ENCODE peak calls at places on chromosome 6, in four cellular contexts. B is IMR-90, I is H1, X is neuronal stem cell. F is an unnamed sample.

GRCh38 chr6:29319931-29320330 is 18.4 kb downstream of the OR14J1 start:
- DNase-seq in B (no peak), I (no peak), X (no peak), F (no peak)

GRCh38 chr6:27296106-27296783 is 15.8 kb downstream of the POM121L2 start:
- DNase-seq in B (peak), I (no peak), X (no peak), F (peak)

GRCh38 chr6:105596284-105596755 is 193.4 kb upstream of the PREP start:
- DNase-seq in B (peak), I (no peak), X (no peak), F (no peak)

GRCh38 chr6:327538-328183 is 35.4 kb downstream of the DUSP22 start:
- DNase-seq in B (peak), I (no peak), X (no peak), F (no peak)

GRCh38 chr6:161409353-161409752 is 135.5 kb upstream of the AGPAT4 start:
- DNase-seq in B (no peak), I (no peak), X (no peak), F (no peak)

GRCh38 chr6:30378290-30378937 is 33.5 kb downstream of the RPP21 start:
- DNase-seq in B (peak), I (no peak), X (peak), F (no peak)

GRCh38 chr6:166078294-166078693 is 89.4 kb downstream of the TBXT start:
- DNase-seq in B (peak), I (no peak), X (no peak), F (no peak)

GRCh38 chr6:111269401-111269970 is 182.2 kb downstream of the SLC16A10 start:
- DNase-seq in B (peak), I (no peak), X (no peak), F (no peak)

GRCh38 chr6:166610104-166610503 is 16.9 kb downstream of the RPS6KA2 start:
- DNase-seq in B (no peak), I (no peak), X (no peak), F (no peak)

GRCh38 chr6:127933852-127934840 is 33.3 kb upstream of the THEMIS start:
- DNase-seq in B (no peak), I (no peak), X (no peak), F (no peak)

GRCh38 chr6:123316733-123317323 is 319.9 kb downstream of the TRDN start:
- DNase-seq in B (peak), I (no peak), X (peak), F (no peak)

GRCh38 chr6:346389-347030 is 45.0 kb upstream of the IRF4 start:
- DNase-seq in B (peak), I (no peak), X (no peak), F (no peak)

GRCh38 chr6:87944541-87944954 is 103.1 kb upstream of the SPACA1 start:
- DNase-seq in B (peak), I (no peak), X (no peak), F (peak)

GRCh38 chr6:89989742-89990141 is 95.5 kb downstream of the GJA10 start:
- DNase-seq in B (peak), I (no peak), X (no peak), F (no peak)
- H2BK5ac ChIP-seq in B (peak), I (peak), X (no peak), F (no peak)

DNA sequence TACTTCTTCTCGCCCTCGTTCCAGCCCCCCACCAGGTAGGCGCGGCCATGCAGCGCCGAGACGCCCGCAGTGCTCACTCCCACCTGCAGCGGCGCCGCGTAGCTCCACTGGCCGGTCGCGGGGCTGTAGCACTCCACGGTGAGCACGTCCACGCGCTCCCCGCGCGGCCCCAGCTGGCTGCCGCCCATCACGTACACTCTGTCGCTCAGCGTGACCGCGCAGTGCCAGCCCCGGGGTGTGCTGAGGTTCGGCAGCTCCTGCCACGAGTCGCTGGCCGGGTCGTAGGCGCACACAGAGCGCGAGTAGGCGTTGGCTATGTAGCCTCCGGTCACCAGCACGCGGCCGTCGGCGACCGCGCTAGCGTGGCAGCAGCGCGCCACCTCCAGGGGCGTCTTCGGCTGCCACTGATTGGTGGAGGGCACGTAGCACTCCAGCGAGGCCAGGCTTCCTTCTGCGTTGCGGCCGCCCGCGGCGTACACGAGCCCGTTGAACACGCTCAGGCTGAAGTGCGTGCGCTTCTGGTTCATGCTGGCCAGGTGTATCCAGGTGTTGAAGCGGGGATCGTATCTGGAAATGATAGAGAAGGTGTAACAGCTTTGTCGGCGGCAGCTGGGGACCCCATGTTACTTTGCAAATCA is 13.7 kb downstream of the KLHL31 start:
- DNase-seq in B (peak), I (peak), X (peak), F (peak)
- H4K91ac ChIP-seq in B (peak), I (peak), X (no peak), F (no peak)

DNA sequence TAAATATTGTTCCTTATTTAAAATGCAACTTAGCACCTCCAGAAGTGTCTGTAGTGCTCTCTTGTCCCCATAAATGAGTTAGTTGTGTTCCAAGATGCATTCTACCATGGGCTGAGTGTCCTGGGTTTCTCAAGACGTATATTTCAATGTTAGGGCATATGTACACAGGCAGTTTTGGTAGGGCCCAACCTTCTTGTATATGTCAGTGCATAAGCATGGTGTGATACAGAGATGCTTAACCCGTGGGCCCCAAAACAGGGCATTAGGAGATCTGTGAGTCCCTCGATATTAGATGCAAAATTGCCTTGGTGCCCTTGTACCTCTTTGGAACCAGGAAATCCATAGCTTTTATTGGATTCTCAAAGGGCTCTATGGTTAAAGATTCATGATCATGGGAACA is 91.5 kb upstream of the HIVEP1 start:
- DNase-seq in B (no peak), I (no peak), X (no peak), F (no peak)
- H2BK15ac ChIP-seq in B (peak), I (no peak), X (no peak), F (no peak)

GRCh38 chr6:124964084-124964763 is 2.0 kb downstream of the RNF217 start:
- DNase-seq in B (peak), I (no peak), X (no peak), F (no peak)
- H2BK5ac ChIP-seq in B (peak), I (no peak), X (no peak), F (no peak)

GRCh38 chr6:51260003-51260402 is 441.3 kb downstream of the TFAP2B start:
- DNase-seq in B (no peak), I (no peak), X (no peak), F (peak)
- H4K91ac ChIP-seq in B (no peak), I (no peak), X (no peak), F (no peak)

DNA sequence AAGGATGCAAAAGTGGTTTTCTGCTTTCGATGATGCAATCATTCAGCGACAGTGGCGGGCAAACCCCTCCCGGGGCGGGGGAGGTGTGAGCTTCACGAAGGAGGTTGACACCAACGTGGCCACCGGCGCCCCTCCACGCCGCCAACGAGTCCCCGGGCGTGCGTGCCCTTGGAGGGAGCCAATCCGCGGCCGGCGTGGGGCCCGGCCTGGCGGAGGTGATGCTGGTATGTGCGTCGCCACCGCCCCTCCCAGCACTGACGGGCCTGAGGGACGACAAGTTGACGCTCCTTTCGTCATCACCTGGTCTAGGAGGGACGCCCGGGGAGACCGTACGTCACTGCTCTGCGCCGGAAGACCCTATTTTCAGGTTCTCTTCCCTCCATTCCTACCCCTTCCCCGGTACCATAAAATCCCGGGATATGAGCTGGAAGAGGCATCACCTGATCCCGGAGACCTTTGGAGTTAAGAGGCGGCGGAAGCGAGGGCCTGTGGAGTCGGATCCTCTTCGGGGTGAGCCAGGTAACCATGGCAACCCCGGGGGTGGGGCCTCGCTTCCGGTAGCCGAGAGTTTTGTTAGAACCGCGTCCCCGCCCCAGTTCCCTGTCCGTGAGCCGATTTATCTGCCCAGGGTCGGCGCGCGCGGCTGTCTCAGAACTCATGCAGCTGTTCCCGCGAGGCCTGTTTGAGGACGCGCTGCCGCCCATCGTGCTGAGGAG is at the start of gene DXO:
- DNase-seq in B (peak), I (peak), X (peak), F (peak)
- H2BK15ac ChIP-seq in B (peak), I (no peak), X (peak), F (no peak)

DNA sequence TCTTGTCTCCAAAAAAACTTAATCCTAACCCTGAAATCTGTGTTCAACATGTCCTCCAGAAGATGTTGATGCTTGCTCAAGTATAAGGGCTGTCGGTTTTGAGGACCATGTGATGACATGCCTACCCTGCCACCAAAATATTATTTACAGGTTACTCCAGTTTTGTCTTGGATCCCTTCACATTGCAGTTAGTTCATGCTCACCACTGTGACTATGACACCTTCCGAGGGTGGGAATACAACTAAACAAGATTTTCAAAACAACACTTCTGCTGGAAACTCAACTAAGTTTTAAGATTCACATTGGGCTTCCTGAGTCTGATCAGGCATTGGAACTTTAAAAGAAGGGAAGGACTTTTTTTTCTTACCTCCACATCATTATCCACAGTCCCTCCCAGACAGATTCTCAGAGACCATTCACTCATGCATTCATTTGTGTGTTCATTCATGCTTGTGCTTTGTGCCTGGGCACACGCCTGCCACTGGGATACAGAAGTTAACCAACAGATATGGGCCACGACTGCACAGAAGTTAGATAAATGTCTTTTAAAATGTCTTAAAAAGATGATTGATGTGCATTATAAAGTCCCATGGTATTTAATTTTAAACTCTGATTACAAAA is 118.7 kb upstream of the GJE1 start:
- DNase-seq in B (no peak), I (no peak), X (no peak), F (no peak)
- H2BK5ac ChIP-seq in B (peak), I (peak), X (no peak), F (no peak)

GRCh38 chr6:169963581-169964297 is 212.3 kb downstream of the ERMARD start:
- DNase-seq in B (no peak), I (no peak), X (no peak), F (peak)
- H4K91ac ChIP-seq in B (no peak), I (no peak), X (no peak), F (no peak)

DNA sequence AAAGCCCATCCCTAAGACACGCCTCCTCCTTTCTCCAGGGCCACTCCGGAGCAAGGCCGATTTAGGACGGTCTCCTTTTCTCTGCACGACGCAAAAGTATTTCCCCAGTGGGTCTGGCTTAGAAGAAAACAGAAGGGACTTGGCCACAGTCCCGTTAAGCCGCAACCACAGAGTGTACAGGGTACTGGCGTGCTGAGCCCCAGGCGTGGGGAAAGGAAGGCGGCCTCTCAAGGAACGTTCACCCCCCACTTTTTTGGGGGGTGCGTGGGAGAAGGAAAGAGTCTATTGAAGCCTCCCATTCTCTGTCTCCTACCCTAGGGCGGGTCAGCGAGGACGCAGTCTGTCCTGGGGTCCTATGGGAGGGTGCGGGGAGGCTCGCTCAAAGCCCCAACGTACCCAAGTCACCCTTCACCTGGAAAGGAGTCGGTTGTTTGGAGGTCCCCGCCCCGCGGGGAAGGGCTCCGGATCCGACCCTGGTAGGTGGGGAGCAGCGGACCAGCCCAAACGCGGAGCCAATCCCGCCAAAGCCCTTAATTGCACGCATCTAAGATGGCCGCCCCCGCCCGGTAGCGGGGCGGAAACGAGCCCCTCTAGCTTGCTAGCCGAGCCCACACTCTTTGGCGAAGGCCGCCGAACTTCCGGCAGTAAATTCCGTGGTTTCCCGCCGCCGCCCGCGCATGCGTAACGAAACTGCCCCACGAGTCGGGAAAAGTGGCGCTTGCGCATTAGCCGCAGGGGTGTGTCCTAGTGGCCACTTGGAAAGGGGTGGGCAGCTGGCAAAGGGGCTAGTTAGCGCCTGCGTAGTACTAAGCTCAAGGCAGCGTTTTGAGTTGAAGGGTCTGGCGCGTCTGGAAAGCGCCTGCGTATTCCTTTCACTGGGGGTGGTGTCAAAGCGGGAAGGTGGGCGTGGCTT is at the start of gene OARD1:
- DNase-seq in B (no peak), I (peak), X (peak), F (peak)
- H2BK15ac ChIP-seq in B (peak), I (no peak), X (no peak), F (no peak)

DNA sequence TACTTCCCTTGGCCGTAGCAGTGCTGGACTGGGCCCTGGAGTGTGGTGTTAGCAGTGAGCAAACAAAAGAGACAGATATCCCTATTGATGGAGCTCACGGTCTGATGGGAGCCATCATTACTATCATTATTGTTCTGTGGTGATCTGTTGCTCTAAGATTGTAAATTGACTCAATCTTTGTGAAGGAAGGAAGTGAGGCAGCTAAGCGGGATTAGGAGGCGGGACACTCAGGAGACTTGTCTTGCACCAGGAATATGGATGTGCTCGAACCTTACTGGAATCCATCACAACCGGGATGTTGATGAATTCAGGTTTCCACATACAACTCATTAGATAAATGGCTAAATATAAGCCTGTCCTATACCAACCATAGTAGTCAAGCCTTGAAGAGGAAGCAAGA is 25.5 kb upstream of the FAM50B start:
- DNase-seq in B (no peak), I (no peak), X (no peak), F (no peak)
- H2BK5ac ChIP-seq in B (no peak), I (no peak), X (no peak), F (no peak)